ENCODE peak calls at places on chromosomes 13 and 19, in ten cellular contexts. One of them, this sample, is unnamed.

GRCh38 chr19:34832581-34833112 is 59.6 kb upstream of the ZNF599 start:
- DNase-seq in hippocampal formation: no peak
- DNase-seq in activated T-cell treated with anti-CD3 and anti-CD28 coated beads, Interleukin-2, amount 50 U/mL, for 4 hours: no peak
- DNase-seq in cardiac muscle cell: no peak
- DNase-seq in AG09319: no peak
- DNase-seq in endodermal cell: no peak
- DNase-seq in foreskin keratinocyte: no peak
- DNase-seq in NCI-H345: no peak
- DNase-seq in left colon: no peak
- DNase-seq in left cardiac atrium: no peak
- DNase-seq in this sample: no peak

GRCh38 chr19:39599116-39599515 is 3.2 kb upstream of the LGALS13 start:
- DNase-seq in hippocampal formation: no peak
- DNase-seq in activated T-cell treated with anti-CD3 and anti-CD28 coated beads, Interleukin-2, amount 50 U/mL, for 4 hours: no peak
- DNase-seq in cardiac muscle cell: peak; percentile 67
- DNase-seq in AG09319: no peak
- DNase-seq in endodermal cell: peak; percentile 83
- DNase-seq in foreskin keratinocyte: no peak
- DNase-seq in NCI-H345: no peak
- DNase-seq in left colon: peak; percentile 15
- DNase-seq in left cardiac atrium: no peak
- DNase-seq in this sample: no peak

GRCh38 chr19:6108721-6109633 is 1.3 kb downstream of the RFX2 start:
- DNase-seq in hippocampal formation: no peak
- DNase-seq in activated T-cell treated with anti-CD3 and anti-CD28 coated beads, Interleukin-2, amount 50 U/mL, for 4 hours: peak; percentile 73
- DNase-seq in cardiac muscle cell: no peak
- DNase-seq in AG09319: peak; percentile 67
- DNase-seq in endodermal cell: peak; percentile 70
- DNase-seq in foreskin keratinocyte: peak; percentile 57
- DNase-seq in NCI-H345: peak; percentile 43
- DNase-seq in left colon: peak; percentile 68
- DNase-seq in left cardiac atrium: peak; percentile 70
- DNase-seq in this sample: peak; percentile 87

GRCh38 chr19:7894612-7895309 is 6.5 kb downstream of the LRRC8E start:
- DNase-seq in hippocampal formation: no peak
- DNase-seq in activated T-cell treated with anti-CD3 and anti-CD28 coated beads, Interleukin-2, amount 50 U/mL, for 4 hours: no peak
- DNase-seq in cardiac muscle cell: no peak
- DNase-seq in AG09319: no peak
- DNase-seq in endodermal cell: no peak
- DNase-seq in foreskin keratinocyte: no peak
- DNase-seq in NCI-H345: no peak
- DNase-seq in left colon: peak; percentile 64
- DNase-seq in left cardiac atrium: no peak
- DNase-seq in this sample: no peak

GRCh38 chr19:2053601-2054389 is 2.8 kb upstream of the MKNK2 start:
- DNase-seq in hippocampal formation: no peak
- DNase-seq in activated T-cell treated with anti-CD3 and anti-CD28 coated beads, Interleukin-2, amount 50 U/mL, for 4 hours: no peak
- DNase-seq in cardiac muscle cell: no peak
- DNase-seq in AG09319: no peak
- DNase-seq in endodermal cell: no peak
- DNase-seq in foreskin keratinocyte: no peak
- DNase-seq in NCI-H345: no peak
- DNase-seq in left colon: peak; percentile 62
- DNase-seq in left cardiac atrium: peak; percentile 88
- DNase-seq in this sample: no peak

GRCh38 chr13:70457474-70457873 is 349.2 kb upstream of the KLHL1 start:
- DNase-seq in hippocampal formation: no peak
- DNase-seq in activated T-cell treated with anti-CD3 and anti-CD28 coated beads, Interleukin-2, amount 50 U/mL, for 4 hours: no peak
- DNase-seq in cardiac muscle cell: no peak
- DNase-seq in AG09319: no peak
- DNase-seq in endodermal cell: no peak
- DNase-seq in foreskin keratinocyte: no peak
- DNase-seq in NCI-H345: no peak
- DNase-seq in left colon: no peak
- DNase-seq in left cardiac atrium: no peak
- DNase-seq in this sample: peak; percentile 41

GRCh38 chr19:45368737-45369340 is 1.5 kb downstream of the ERCC2 start:
- DNase-seq in hippocampal formation: no peak
- DNase-seq in activated T-cell treated with anti-CD3 and anti-CD28 coated beads, Interleukin-2, amount 50 U/mL, for 4 hours: no peak
- DNase-seq in cardiac muscle cell: no peak
- DNase-seq in AG09319: no peak
- DNase-seq in endodermal cell: peak; percentile 79
- DNase-seq in foreskin keratinocyte: no peak
- DNase-seq in NCI-H345: no peak
- DNase-seq in left colon: no peak
- DNase-seq in left cardiac atrium: no peak
- DNase-seq in this sample: peak; percentile 17

GRCh38 chr19:55118401-55118991 is 1.1 kb upstream of the PPP1R12C start:
- DNase-seq in hippocampal formation: peak; percentile 56
- DNase-seq in activated T-cell treated with anti-CD3 and anti-CD28 coated beads, Interleukin-2, amount 50 U/mL, for 4 hours: no peak
- DNase-seq in cardiac muscle cell: peak; percentile 19
- DNase-seq in AG09319: no peak
- DNase-seq in endodermal cell: peak; percentile 94
- DNase-seq in foreskin keratinocyte: peak; percentile 30
- DNase-seq in NCI-H345: no peak
- DNase-seq in left colon: peak; percentile 48
- DNase-seq in left cardiac atrium: peak; percentile 73
- DNase-seq in this sample: peak; percentile 57

GRCh38 chr19:14410054-14410774 is 8.9 kb downstream of the DDX39A start:
- DNase-seq in hippocampal formation: no peak
- DNase-seq in activated T-cell treated with anti-CD3 and anti-CD28 coated beads, Interleukin-2, amount 50 U/mL, for 4 hours: no peak
- DNase-seq in cardiac muscle cell: no peak
- DNase-seq in AG09319: no peak
- DNase-seq in endodermal cell: no peak
- DNase-seq in foreskin keratinocyte: no peak
- DNase-seq in NCI-H345: no peak
- DNase-seq in left colon: no peak
- DNase-seq in left cardiac atrium: no peak
- DNase-seq in this sample: no peak

This sample was measured in NCI-H69.